ENCODE peak calls at places on chromosomes 5 and 9, in ten cellular contexts. One of them, this sample, is unnamed.

GRCh38 chr5:36790847-36791246 is 85.7 kb upstream of the NIPBL start:
- DNase-seq in EH: no peak
- DNase-seq in activated T-cell treated with anti-CD3 and anti-CD28 coated beads for 1 hour: no peak
- DNase-seq in GM04504: no peak
- DNase-seq in lower lobe of right lung: no peak
- DNase-seq in kidney tubule cell: peak; percentile 44
- DNase-seq in activated CD8-positive, alpha-beta T cell treated with anti-CD3 and anti-CD28 coated beads for 36 hours: no peak
- DNase-seq in amygdala: no peak
- DNase-seq in body of pancreas: no peak
- DNase-seq in dorsolateral prefrontal cortex: no peak
- DNase-seq in this sample: no peak

GRCh38 chr5:115418788-115419187 is 122.3 kb upstream of the CCDC112 start:
- DNase-seq in GM04504: no peak
- DNase-seq in dorsolateral prefrontal cortex: no peak
- DNase-seq in amygdala: no peak
- DNase-seq in body of pancreas: peak; percentile 36
- DNase-seq in activated T-cell treated with anti-CD3 and anti-CD28 coated beads for 1 hour: no peak
- DNase-seq in activated CD8-positive, alpha-beta T cell treated with anti-CD3 and anti-CD28 coated beads for 36 hours: no peak
- DNase-seq in lower lobe of right lung: no peak
- DNase-seq in EH: no peak
- DNase-seq in kidney tubule cell: peak; percentile 17
- DNase-seq in this sample: no peak

GRCh38 chr9:123562844-123563346 is 206.9 kb downstream of the CRB2 start:
- DNase-seq in activated CD8-positive, alpha-beta T cell treated with anti-CD3 and anti-CD28 coated beads for 36 hours: peak; percentile 33
- DNase-seq in amygdala: no peak
- DNase-seq in body of pancreas: peak; percentile 18
- DNase-seq in activated T-cell treated with anti-CD3 and anti-CD28 coated beads for 1 hour: no peak
- DNase-seq in EH: peak; percentile 95
- DNase-seq in dorsolateral prefrontal cortex: peak; percentile 25
- DNase-seq in GM04504: peak; percentile 87
- DNase-seq in kidney tubule cell: peak; percentile 97
- DNase-seq in lower lobe of right lung: no peak
- DNase-seq in this sample: peak; percentile 23

GRCh38 chr5:139062910-139063663 is 135.1 kb downstream of the SIL1 start:
- DNase-seq in GM04504: no peak
- DNase-seq in lower lobe of right lung: no peak
- DNase-seq in body of pancreas: no peak
- DNase-seq in kidney tubule cell: no peak
- DNase-seq in EH: peak; percentile 52
- DNase-seq in activated T-cell treated with anti-CD3 and anti-CD28 coated beads for 1 hour: no peak
- DNase-seq in amygdala: no peak
- DNase-seq in dorsolateral prefrontal cortex: no peak
- DNase-seq in activated CD8-positive, alpha-beta T cell treated with anti-CD3 and anti-CD28 coated beads for 36 hours: no peak
- DNase-seq in this sample: no peak

GRCh38 chr5:72268753-72269410 is 51.2 kb downstream of the MRPS27 start:
- DNase-seq in lower lobe of right lung: no peak
- DNase-seq in GM04504: no peak
- DNase-seq in activated T-cell treated with anti-CD3 and anti-CD28 coated beads for 1 hour: peak; percentile 18
- DNase-seq in dorsolateral prefrontal cortex: peak; percentile 32
- DNase-seq in EH: peak; percentile 69
- DNase-seq in activated CD8-positive, alpha-beta T cell treated with anti-CD3 and anti-CD28 coated beads for 36 hours: peak; percentile 66
- DNase-seq in amygdala: no peak
- DNase-seq in kidney tubule cell: peak; percentile 61
- DNase-seq in body of pancreas: peak; percentile 50
- DNase-seq in this sample: no peak

GRCh38 chr5:87403899-87404298 is 8.8 kb downstream of the CCNH start:
- DNase-seq in GM04504: no peak
- DNase-seq in activated T-cell treated with anti-CD3 and anti-CD28 coated beads for 1 hour: no peak
- DNase-seq in kidney tubule cell: no peak
- DNase-seq in EH: no peak
- DNase-seq in amygdala: no peak
- DNase-seq in body of pancreas: no peak
- DNase-seq in dorsolateral prefrontal cortex: no peak
- DNase-seq in lower lobe of right lung: no peak
- DNase-seq in activated CD8-positive, alpha-beta T cell treated with anti-CD3 and anti-CD28 coated beads for 36 hours: no peak
- DNase-seq in this sample: no peak

GRCh38 chr9:122340161-122340560 is 30.7 kb upstream of the PTGS1 start:
- DNase-seq in EH: peak; percentile 19
- DNase-seq in dorsolateral prefrontal cortex: no peak
- DNase-seq in activated CD8-positive, alpha-beta T cell treated with anti-CD3 and anti-CD28 coated beads for 36 hours: no peak
- DNase-seq in lower lobe of right lung: no peak
- DNase-seq in body of pancreas: no peak
- DNase-seq in GM04504: no peak
- DNase-seq in kidney tubule cell: no peak
- DNase-seq in activated T-cell treated with anti-CD3 and anti-CD28 coated beads for 1 hour: no peak
- DNase-seq in amygdala: no peak
- DNase-seq in this sample: no peak

GRCh38 chr5:147223343-147223742 is 11.5 kb upstream of the STK32A start:
- DNase-seq in kidney tubule cell: peak; percentile 22
- DNase-seq in activated CD8-positive, alpha-beta T cell treated with anti-CD3 and anti-CD28 coated beads for 36 hours: no peak
- DNase-seq in EH: no peak
- DNase-seq in GM04504: no peak
- DNase-seq in lower lobe of right lung: no peak
- DNase-seq in body of pancreas: no peak
- DNase-seq in activated T-cell treated with anti-CD3 and anti-CD28 coated beads for 1 hour: no peak
- DNase-seq in dorsolateral prefrontal cortex: no peak
- DNase-seq in amygdala: no peak
- DNase-seq in this sample: no peak

GRCh38 chr5:151082976-151083651 is 2.3 kb upstream of the TNIP1 start:
- DNase-seq in amygdala: no peak
- DNase-seq in lower lobe of right lung: peak; percentile 66
- DNase-seq in GM04504: no peak
- DNase-seq in kidney tubule cell: peak; percentile 96
- DNase-seq in activated T-cell treated with anti-CD3 and anti-CD28 coated beads for 1 hour: peak; percentile 33
- DNase-seq in body of pancreas: no peak
- DNase-seq in activated CD8-positive, alpha-beta T cell treated with anti-CD3 and anti-CD28 coated beads for 36 hours: peak; percentile 84
- DNase-seq in EH: no peak
- DNase-seq in dorsolateral prefrontal cortex: no peak
- DNase-seq in this sample: no peak

GRCh38 chr9:128153117-128153946 is 4.1 kb downstream of the LCN2 start:
- DNase-seq in kidney tubule cell: no peak
- DNase-seq in activated T-cell treated with anti-CD3 and anti-CD28 coated beads for 1 hour: no peak
- DNase-seq in amygdala: no peak
- DNase-seq in body of pancreas: no peak
- DNase-seq in activated CD8-positive, alpha-beta T cell treated with anti-CD3 and anti-CD28 coated beads for 36 hours: no peak
- DNase-seq in EH: no peak
- DNase-seq in lower lobe of right lung: peak; percentile 28
- DNase-seq in dorsolateral prefrontal cortex: no peak
- DNase-seq in GM04504: no peak
- DNase-seq in this sample: peak; percentile 3

GRCh38 chr9:105901514-105902109 is 207.3 kb downstream of the TMEM38B start:
- DNase-seq in dorsolateral prefrontal cortex: peak; percentile 44
- DNase-seq in activated T-cell treated with anti-CD3 and anti-CD28 coated beads for 1 hour: no peak
- DNase-seq in activated CD8-positive, alpha-beta T cell treated with anti-CD3 and anti-CD28 coated beads for 36 hours: peak; percentile 8
- DNase-seq in GM04504: peak; percentile 1
- DNase-seq in kidney tubule cell: peak; percentile 67
- DNase-seq in EH: peak; percentile 29
- DNase-seq in body of pancreas: peak; percentile 6
- DNase-seq in lower lobe of right lung: no peak
- DNase-seq in amygdala: peak; percentile 34
- DNase-seq in this sample: peak; percentile 31

GRCh38 chr9:33133186-33133585 is 34.0 kb downstream of the B4GALT1 start:
- DNase-seq in EH: no peak
- DNase-seq in GM04504: no peak
- DNase-seq in lower lobe of right lung: no peak
- DNase-seq in activated T-cell treated with anti-CD3 and anti-CD28 coated beads for 1 hour: no peak
- DNase-seq in kidney tubule cell: no peak
- DNase-seq in body of pancreas: no peak
- DNase-seq in dorsolateral prefrontal cortex: peak; percentile 31
- DNase-seq in activated CD8-positive, alpha-beta T cell treated with anti-CD3 and anti-CD28 coated beads for 36 hours: no peak
- DNase-seq in amygdala: no peak
- DNase-seq in this sample: no peak

GRCh38 chr9:129027224-129027684 is 877 bp downstream of the SH3GLB2 start:
- DNase-seq in amygdala: no peak
- DNase-seq in activated CD8-positive, alpha-beta T cell treated with anti-CD3 and anti-CD28 coated beads for 36 hours: no peak
- DNase-seq in body of pancreas: no peak
- DNase-seq in GM04504: no peak
- DNase-seq in EH: peak; percentile 22
- DNase-seq in activated T-cell treated with anti-CD3 and anti-CD28 coated beads for 1 hour: no peak
- DNase-seq in kidney tubule cell: peak; percentile 35
- DNase-seq in dorsolateral prefrontal cortex: no peak
- DNase-seq in lower lobe of right lung: no peak
- DNase-seq in this sample: no peak

GRCh38 chr9:93675336-93676150 is 99.2 kb downstream of the PHF2 start:
- DNase-seq in GM04504: no peak
- DNase-seq in kidney tubule cell: no peak
- DNase-seq in dorsolateral prefrontal cortex: peak; percentile 8
- DNase-seq in activated CD8-positive, alpha-beta T cell treated with anti-CD3 and anti-CD28 coated beads for 36 hours: no peak
- DNase-seq in EH: no peak
- DNase-seq in activated T-cell treated with anti-CD3 and anti-CD28 coated beads for 1 hour: no peak
- DNase-seq in amygdala: no peak
- DNase-seq in body of pancreas: peak; percentile 1
- DNase-seq in lower lobe of right lung: peak; percentile 38
- DNase-seq in this sample: no peak

GRCh38 chr9:77424993-77425392 is 223.1 kb downstream of the GNA14 start:
- DNase-seq in EH: no peak
- DNase-seq in amygdala: no peak
- DNase-seq in activated CD8-positive, alpha-beta T cell treated with anti-CD3 and anti-CD28 coated beads for 36 hours: no peak
- DNase-seq in GM04504: no peak
- DNase-seq in activated T-cell treated with anti-CD3 and anti-CD28 coated beads for 1 hour: no peak
- DNase-seq in kidney tubule cell: peak; percentile 32
- DNase-seq in dorsolateral prefrontal cortex: no peak
- DNase-seq in lower lobe of right lung: no peak
- DNase-seq in body of pancreas: no peak
- DNase-seq in this sample: no peak

GRCh38 chr5:98839469-98840383 is 66.3 kb downstream of the RGMB start:
- DNase-seq in amygdala: no peak
- DNase-seq in kidney tubule cell: peak; percentile 36
- DNase-seq in lower lobe of right lung: no peak
- DNase-seq in EH: peak; percentile 23
- DNase-seq in dorsolateral prefrontal cortex: no peak
- DNase-seq in body of pancreas: no peak
- DNase-seq in activated CD8-positive, alpha-beta T cell treated with anti-CD3 and anti-CD28 coated beads for 36 hours: peak; percentile 24
- DNase-seq in activated T-cell treated with anti-CD3 and anti-CD28 coated beads for 1 hour: no peak
- DNase-seq in GM04504: no peak
- DNase-seq in this sample: peak; percentile 9

GRCh38 chr5:95141141-95141540 is 143.8 kb downstream of the MCTP1 start:
- DNase-seq in GM04504: no peak
- DNase-seq in lower lobe of right lung: no peak
- DNase-seq in dorsolateral prefrontal cortex: no peak
- DNase-seq in kidney tubule cell: no peak
- DNase-seq in EH: no peak
- DNase-seq in body of pancreas: no peak
- DNase-seq in activated T-cell treated with anti-CD3 and anti-CD28 coated beads for 1 hour: no peak
- DNase-seq in amygdala: no peak
- DNase-seq in activated CD8-positive, alpha-beta T cell treated with anti-CD3 and anti-CD28 coated beads for 36 hours: no peak
- DNase-seq in this sample: no peak

GRCh38 chr5:173828952-173829351 is 59.2 kb upstream of the CPEB4 start:
- DNase-seq in EH: no peak
- DNase-seq in dorsolateral prefrontal cortex: no peak
- DNase-seq in activated CD8-positive, alpha-beta T cell treated with anti-CD3 and anti-CD28 coated beads for 36 hours: no peak
- DNase-seq in amygdala: no peak
- DNase-seq in kidney tubule cell: no peak
- DNase-seq in activated T-cell treated with anti-CD3 and anti-CD28 coated beads for 1 hour: no peak
- DNase-seq in GM04504: no peak
- DNase-seq in lower lobe of right lung: no peak
- DNase-seq in body of pancreas: no peak
- DNase-seq in this sample: no peak

This sample was measured in GM12891.